ENCODE peak calls at places on chromosomes 3 and 15, in six cellular contexts. R, M, X, F, Y and Q are unnamed samples.

GRCh38 chr3:155065537-155065936 is 14.6 kb upstream of the MME start:
- DNase-seq in R (peak; percentile 44), M (peak; percentile 57), X (peak; percentile 88), Y (no peak), F (no peak), Q (no peak)

GRCh38 chr3:158168996-158169573 is 59.2 kb downstream of the RSRC1 start:
- DNase-seq in M (no peak), Y (no peak), R (no peak), F (no peak), X (peak; percentile 1), Q (no peak)

GRCh38 chr15:60682115-60682514 is 203.2 kb upstream of the ICE2 start:
- DNase-seq in R (no peak), M (no peak), Y (no peak), F (no peak), X (peak; percentile 32), Q (no peak)

GRCh38 chr15:67067161-67067853 is 1.9 kb downstream of the SMAD3 start:
- DNase-seq in Y (no peak), F (peak; percentile 58), M (no peak), R (no peak), X (peak; percentile 84), Q (no peak)

GRCh38 chr3:155745795-155746550 is 1.1 kb upstream of the PLCH1 start:
- DNase-seq in R (peak; percentile 35), F (peak; percentile 48), M (no peak), Y (no peak), X (peak; percentile 88), Q (no peak)

GRCh38 chr3:6799264-6799915 is 61.5 kb upstream of the GRM7 start:
- DNase-seq in F (peak; percentile 73), X (no peak), Y (no peak), M (no peak), R (peak; percentile 72), Q (no peak)

GRCh38 chr3:127392146-127392470 is 104.3 kb upstream of the PRR20G start:
- DNase-seq in R (no peak), F (no peak), Y (no peak), M (no peak), X (no peak), Q (no peak)

GRCh38 chr3:83769791-83770663 is 1188.8 kb upstream of the CADM2 start:
- DNase-seq in Y (peak; percentile 34), F (no peak), X (no peak), R (no peak), M (no peak), Q (no peak)

GRCh38 chr15:34078900-34079299 is 22.8 kb downstream of the EMC7 start:
- DNase-seq in F (no peak), X (no peak), M (no peak), R (no peak), Y (no peak), Q (no peak)

GRCh38 chr3:128405554-128406277 is 61.0 kb downstream of the DNAJB8 start:
- DNase-seq in M (no peak), X (no peak), R (no peak), Y (no peak), F (no peak), Q (no peak)

GRCh38 chr3:69309810-69310209 is 76.1 kb downstream of the FRMD4B start:
- DNase-seq in Y (no peak), M (no peak), R (peak; percentile 58), F (peak; percentile 59), X (no peak), Q (no peak)

GRCh38 chr3:130014526-130014925 is 40.0 kb downstream of the TRH start:
- DNase-seq in Y (no peak), M (no peak), F (no peak), X (peak; percentile 82), R (no peak), Q (no peak)

GRCh38 chr3:189146842-189147241 is 24.9 kb upstream of the TPRG1 start:
- DNase-seq in M (no peak), R (no peak), F (no peak), X (no peak), Y (no peak), Q (no peak)

GRCh38 chr3:57826286-57826951 is 70.3 kb downstream of the SLMAP start:
- DNase-seq in X (no peak), Y (no peak), F (no peak), R (no peak), M (no peak), Q (no peak)

GRCh38 chr15:68640791-68641331 is 62.1 kb downstream of the CORO2B start:
- DNase-seq in R (no peak), F (peak; percentile 14), X (peak; percentile 61), M (no peak), Y (no peak), Q (no peak)

GRCh38 chr15:68641376-68641775 is 62.6 kb downstream of the CORO2B start:
- DNase-seq in F (no peak), Y (no peak), M (no peak), X (peak; percentile 37), R (no peak), Q (no peak)

GRCh38 chr15:68637755-68638405 is 59.1 kb downstream of the CORO2B start:
- DNase-seq in X (no peak), M (no peak), R (no peak), F (no peak), Y (no peak), Q (no peak)

GRCh38 chr15:68639926-68640600 is 61.3 kb downstream of the CORO2B start:
- DNase-seq in F (no peak), Y (no peak), X (peak; percentile 91), M (peak; percentile 54), R (no peak), Q (no peak)

DNA sequence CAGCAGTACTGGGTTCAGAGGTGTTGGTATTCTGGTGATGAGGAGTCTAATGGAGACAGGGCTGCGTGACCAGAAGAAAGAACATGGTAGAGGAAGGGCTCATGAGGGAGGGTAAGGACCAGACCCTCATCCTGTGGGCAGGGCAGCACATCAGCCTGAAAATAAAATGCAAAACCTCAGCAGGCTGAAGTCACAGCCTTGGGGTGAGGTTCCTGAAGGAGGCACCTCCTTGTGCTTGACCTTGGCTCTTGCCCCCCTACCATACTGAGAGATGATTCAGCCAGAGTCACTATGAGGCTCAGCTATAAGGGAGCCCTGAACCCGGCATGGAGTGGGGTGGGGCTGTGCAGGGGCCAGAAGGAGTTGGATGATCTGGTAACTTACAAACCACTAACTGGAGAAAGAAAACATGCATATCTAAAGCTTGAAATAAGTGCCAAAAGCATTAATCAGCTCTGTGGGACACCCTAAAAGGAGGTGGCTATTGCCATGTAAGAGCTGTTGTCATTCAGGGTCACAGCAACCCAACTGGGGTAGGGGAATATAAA is 60.2 kb downstream of the CORO2B start:
- DNase-seq in X (peak; percentile 93), F (no peak), Y (no peak), R (no peak), M (no peak), Q (no peak)
- H3K4me1 ChIP-seq in X (peaks cover 75% of the 10 kb centered on the region), F (peaks cover 18% of the 10 kb centered on the region), Y (no peaks in the 10 kb centered on the region), R (no peaks in the 10 kb centered on the region), M (peaks cover 15% of the 10 kb centered on the region), Q (no peaks in the 10 kb centered on the region)

GRCh38 chr15:28911295-28911979 is 25.7 kb downstream of the APBA2 start:
- DNase-seq in R (no peak), X (no peak), Y (no peak), M (no peak), F (no peak), Q (no peak)
- H3K4me3 ChIP-seq in R (no peak overlapping the region), X (no peak overlapping the region), Y (no peak overlapping the region), M (no peak overlapping the region), F (no peak overlapping the region), Q (no peak overlapping the region)

DNA sequence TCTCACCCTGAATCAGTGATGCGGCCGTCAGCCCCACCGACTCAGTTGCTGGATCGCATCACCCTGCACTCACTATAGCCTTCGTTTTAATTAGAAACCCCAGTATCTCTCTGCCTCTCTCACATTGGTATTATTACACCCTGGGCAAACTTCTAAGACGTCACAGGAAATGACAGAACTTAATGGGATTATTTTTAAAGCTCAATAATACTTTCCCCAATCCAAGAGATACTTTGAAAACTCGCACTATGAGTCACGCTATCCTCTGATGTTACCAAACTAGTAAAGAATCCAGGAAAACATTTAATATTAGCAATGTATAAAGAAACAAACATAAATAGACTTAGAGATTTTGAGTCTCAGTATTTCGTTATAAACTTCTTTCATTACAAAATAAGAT is 36.6 kb downstream of the RUBCN start:
- DNase-seq in X (no peak), M (no peak), R (no peak), F (no peak), Y (no peak), Q (no peak)
- H3K4me1 ChIP-seq in X (no peaks in the 10 kb centered on the region), M (no peaks in the 10 kb centered on the region), R (no peaks in the 10 kb centered on the region), F (no peaks in the 10 kb centered on the region), Y (no peaks in the 10 kb centered on the region), Q (no peaks in the 10 kb centered on the region)

GRCh38 chr3:114451561-114452018 is 157.8 kb downstream of the TIGIT start:
- DNase-seq in F (no peak), M (no peak), X (no peak), R (no peak), Y (no peak), Q (no peak)
- H3K4me3 ChIP-seq in F (peak overlapping the region; percentile 74), M (no peak overlapping the region), X (peak overlapping the region; percentile 27), R (no peak overlapping the region), Y (no peak overlapping the region), Q (no peak overlapping the region)

GRCh38 chr15:31265871-31266711 is 60.5 kb upstream of the KLF13 start:
- DNase-seq in F (no peak), R (no peak), M (no peak), X (peak; percentile 66), Y (peak; percentile 77), Q (peak; percentile 29)

GRCh38 chr15:31266712-31267111 is 59.9 kb upstream of the KLF13 start:
- DNase-seq in Y (peak; percentile 71), M (no peak), F (no peak), X (no peak), R (peak; percentile 3), Q (no peak)

GRCh38 chr15:31263751-31264533 is 62.7 kb upstream of the KLF13 start:
- DNase-seq in R (no peak), X (no peak), F (no peak), Y (peak; percentile 91), M (no peak), Q (peak; percentile 57)

GRCh38 chr15:31264534-31265089 is 62.0 kb upstream of the KLF13 start:
- DNase-seq in M (no peak), R (no peak), Y (peak; percentile 44), F (no peak), X (no peak), Q (no peak)

GRCh38 chr15:31265090-31265870 is 61.4 kb upstream of the KLF13 start:
- DNase-seq in X (no peak), M (no peak), F (peak; percentile 52), Y (peak; percentile 74), R (peak; percentile 46), Q (no peak)
- H3K4me1 ChIP-seq in X (no peaks in the 10 kb centered on the region), M (no peaks in the 10 kb centered on the region), F (peaks cover 32% of the 10 kb centered on the region), Y (peaks cover 58% of the 10 kb centered on the region), R (peaks cover 13% of the 10 kb centered on the region), Q (peaks cover 55% of the 10 kb centered on the region)